ENCODE peak calls at places on chromosome 3, in four cellular contexts. A, X, Y and L are unnamed samples.

GRCh38 chr3:66428733-66429132 is 72.1 kb downstream of the LRIG1 start:
- DNase-seq in A (peak; percentile 79), Y (no peak), X (no peak), L (no peak)

GRCh38 chr3:7289113-7289512 is 428.2 kb downstream of the GRM7 start:
- DNase-seq in X (no peak), A (no peak), Y (no peak), L (no peak)

GRCh38 chr3:112456147-112456546 is 43.1 kb downstream of the BTLA start:
- DNase-seq in Y (no peak), X (no peak), A (no peak), L (no peak)

GRCh38 chr3:99049164-99049563 is 147.7 kb upstream of the DCBLD2 start:
- DNase-seq in Y (no peak), A (no peak), X (no peak), L (no peak)

GRCh38 chr3:24264748-24265158 is 229.9 kb downstream of the THRB start:
- DNase-seq in A (peak; percentile 62), Y (no peak), X (no peak), L (no peak)

GRCh38 chr3:72123908-72124441 is 339.0 kb upstream of the PROK2 start:
- DNase-seq in X (no peak), Y (no peak), A (no peak), L (peak; percentile 19)

GRCh38 chr3:113659121-113659531 is 37.3 kb downstream of the USF3 start:
- DNase-seq in X (no peak), Y (no peak), A (peak; percentile 13), L (no peak)

GRCh38 chr3:132448211-132448961 is 31.1 kb downstream of the DNAJC13 start:
- DNase-seq in X (peak; percentile 75), Y (no peak), A (no peak), L (peak; percentile 16)

GRCh38 chr3:46124216-46125143 is 83.6 kb downstream of the CCR1 start:
- DNase-seq in Y (no peak), X (no peak), A (no peak), L (no peak)